ENCODE peak calls at places on chromosomes 1 and 21, in four cellular contexts. U is WTC11, D is SK-N-SH, V is HepG2. B is an unnamed sample.
A peak's percentile ranks its signal among the peaks of the same experiment; 100 is the strongest.

GRCh38 chr21:46195595-46196195 is 11.4 kb upstream of the SPATC1L start:
- DNase-seq in D (peak; percentile 28), V (no peak), U (peak; percentile 7), B (no peak)

GRCh38 chr1:184626076-184627011 is 128.3 kb downstream of the EDEM3 start:
- DNase-seq in V (no peak), D (no peak), U (no peak), B (no peak)

GRCh38 chr1:223001653-223002634 is 141.1 kb downstream of the TLR5 start:
- DNase-seq in V (no peak), D (no peak), U (no peak), B (peak; percentile 6)

GRCh38 chr1:29698033-29698432 is 461.7 kb downstream of the PTPRU start:
- DNase-seq in U (peak; percentile 70), D (peak; percentile 65), V (peak; percentile 10), B (peak; percentile 69)

GRCh38 chr1:9466780-9467755 is 72.2 kb upstream of the SLC25A33 start:
- DNase-seq in D (no peak), U (no peak), V (no peak), B (no peak)

GRCh38 chr1:227779021-227779441 is 36.4 kb upstream of the PRSS38 start:
- DNase-seq in D (no peak), V (no peak), U (peak; percentile 8), B (no peak)

GRCh38 chr1:95685091-95685490 is 451.1 kb downstream of the RWDD3 start:
- DNase-seq in D (no peak), V (no peak), U (no peak), B (no peak)

GRCh38 chr1:47906009-47906432 is 91.2 kb downstream of the TRABD2B start:
- DNase-seq in D (no peak), V (peak; percentile 75), U (no peak), B (no peak)

GRCh38 chr1:203036135-203036534 is 9.8 kb downstream of the PPFIA4 start:
- DNase-seq in D (no peak), V (no peak), U (no peak), B (no peak)

GRCh38 chr1:79708646-79709237 is 702.2 kb upstream of the ADGRL4 start:
- DNase-seq in V (no peak), U (no peak), D (no peak), B (no peak)

GRCh38 chr1:201115390-201115937 is 3.2 kb upstream of the CACNA1S start:
- DNase-seq in D (no peak), U (no peak), V (no peak), B (no peak)

GRCh38 chr1:234994411-234995295 is 134.0 kb downstream of the TOMM20 start:
- DNase-seq in U (no peak), V (no peak), D (no peak), B (no peak)

GRCh38 chr1:197675475-197676324 is 99.6 kb downstream of the DENND1B start:
- DNase-seq in D (no peak), V (no peak), U (no peak), B (no peak)

GRCh38 chr1:101219919-101220695 is 16.7 kb upstream of the S1PR1 start:
- DNase-seq in D (no peak), V (no peak), U (no peak), B (no peak)

GRCh38 chr1:96721053-96721381 is 567 bp upstream of the PTBP2 start:
- DNase-seq in V (no peak), U (no peak), D (no peak), B (no peak)

GRCh38 chr1:17984510-17985085 is 123.0 kb upstream of the IGSF21 start:
- DNase-seq in U (peak; percentile 71), V (peak; percentile 20), D (peak; percentile 49), B (peak; percentile 67)

GRCh38 chr1:107689733-107690132 is 275.2 kb downstream of the VAV3 start:
- DNase-seq in U (no peak), D (no peak), V (no peak), B (no peak)

GRCh38 chr1:212608956-212609700 is 567 bp downstream of the ATF3 start:
- DNase-seq in U (peak; percentile 78), V (peak; percentile 36), D (peak; percentile 87), B (peak; percentile 68)

GRCh38 chr1:244329591-244330317 is 122.0 kb downstream of the ADSS2 start:
- DNase-seq in D (no peak), V (no peak), U (no peak), B (no peak)

GRCh38 chr1:110743397-110743796 is 68.7 kb upstream of the KCNA3 start:
- DNase-seq in U (no peak), D (no peak), V (no peak), B (no peak)

GRCh38 chr1:14598498-14599172 is at the start of gene KAZN:
- DNase-seq in V (no peak), D (peak; percentile 72), U (peak; percentile 73), B (peak; percentile 27)

GRCh38 chr1:118984990-118985608 is 3.0 kb downstream of the TBX15 start:
- DNase-seq in U (no peak), V (no peak), D (peak; percentile 14), B (no peak)

GRCh38 chr1:31122779-31123178 is 57.3 kb upstream of the PUM1 start:
- DNase-seq in D (no peak), V (no peak), U (no peak), B (no peak)

GRCh38 chr1:95084317-95085176 is 11.8 kb upstream of the ALG14 start:
- DNase-seq in U (peak; percentile 28), D (peak; percentile 61), V (peak; percentile 80), B (peak; percentile 68)

GRCh38 chr1:101259744-101260148 is 22.9 kb downstream of the S1PR1 start:
- DNase-seq in U (no peak), D (no peak), V (no peak), B (no peak)

GRCh38 chr1:115409853-115410150 is 71.8 kb upstream of the NGF start:
- DNase-seq in V (no peak), D (no peak), U (no peak), B (no peak)

GRCh38 chr21:15669247-15669646 is 60.5 kb upstream of the USP25 start:
- DNase-seq in U (no peak), D (no peak), V (no peak), B (no peak)

GRCh38 chr1:209435654-209436566 is 147.6 kb upstream of the CAMK1G start:
- DNase-seq in U (peak; percentile 96), V (peak; percentile 33), D (peak; percentile 86), B (peak; percentile 79)

GRCh38 chr1:41108696-41109284 is 87.3 kb upstream of the SLFNL1 start:
- DNase-seq in U (no peak), D (no peak), V (no peak), B (no peak)

GRCh38 chr21:17726047-17726446 is 93.1 kb downstream of the C21orf91 start:
- DNase-seq in V (peak; percentile 10), U (no peak), D (peak; percentile 30), B (peak; percentile 12)

GRCh38 chr1:237788069-237788468 is 102.7 kb downstream of the ZP4 start:
- DNase-seq in D (no peak), U (no peak), V (no peak), B (no peak)

GRCh38 chr1:46458846-46459245 is 30.8 kb upstream of the DMBX1 start:
- DNase-seq in V (no peak), D (no peak), U (no peak), B (no peak)

GRCh38 chr21:42646836-42647235 is 6.6 kb upstream of the PDE9A start:
- DNase-seq in D (no peak), U (no peak), V (no peak), B (no peak)

GRCh38 chr1:72229893-72230292 is 52.4 kb downstream of the NEGR1 start:
- DNase-seq in U (no peak), D (no peak), V (peak; percentile 12), B (no peak)

GRCh38 chr1:8818325-8818775 is 910 bp upstream of the RERE start:
- DNase-seq in D (no peak), U (no peak), V (no peak), B (no peak)

GRCh38 chr1:207997486-207998268 is 86.8 kb upstream of the CD34 start:
- DNase-seq in V (peak; percentile 52), U (peak; percentile 75), D (peak; percentile 74), B (peak; percentile 84)

GRCh38 chr1:160768295-160768657 is 27.7 kb upstream of the LY9 start:
- DNase-seq in U (peak; percentile 71), V (peak; percentile 29), D (no peak), B (peak; percentile 19)
- TF ChIP-seq CTCF in U (peak; percentile 30), V (peak; percentile 70), D (peak; percentile 47), B (peak; percentile 77)

GRCh38 chr1:11784993-11785769 is 20.6 kb downstream of the MTHFR start:
- DNase-seq in U (peak; percentile 92), D (peak; percentile 93), V (peak; percentile 64), B (peak; percentile 89)
- TF ChIP-seq FOXJ3 in U (no peak), D (no peak), V (no peak), B (no peak)

DNA sequence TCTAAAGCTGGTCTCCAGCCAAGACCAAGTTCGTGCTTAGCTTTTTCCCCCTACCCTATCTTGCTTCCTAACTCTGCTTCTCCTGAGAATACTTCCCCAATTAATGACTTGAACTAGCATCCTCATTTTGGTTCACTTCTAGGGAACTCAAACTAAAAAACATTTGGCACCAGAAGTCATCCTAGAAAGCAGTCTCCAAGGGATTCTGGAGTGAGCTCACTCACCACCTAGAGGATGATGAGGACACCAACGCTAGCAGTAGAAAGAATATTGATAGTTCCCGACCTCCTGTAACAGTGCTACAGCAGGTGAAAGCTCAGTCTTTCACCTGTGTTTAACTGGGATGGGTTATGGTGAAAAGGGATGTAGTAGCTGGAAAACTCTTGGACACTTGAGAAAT is 4.7 kb upstream of the PSMB2 start:
- DNase-seq in V (no peak), U (no peak), D (no peak), B (no peak)
- TF ChIP-seq CTCF in V (peak; percentile 27), U (no peak), D (peak; percentile 28), B (peak; percentile 40)

DNA sequence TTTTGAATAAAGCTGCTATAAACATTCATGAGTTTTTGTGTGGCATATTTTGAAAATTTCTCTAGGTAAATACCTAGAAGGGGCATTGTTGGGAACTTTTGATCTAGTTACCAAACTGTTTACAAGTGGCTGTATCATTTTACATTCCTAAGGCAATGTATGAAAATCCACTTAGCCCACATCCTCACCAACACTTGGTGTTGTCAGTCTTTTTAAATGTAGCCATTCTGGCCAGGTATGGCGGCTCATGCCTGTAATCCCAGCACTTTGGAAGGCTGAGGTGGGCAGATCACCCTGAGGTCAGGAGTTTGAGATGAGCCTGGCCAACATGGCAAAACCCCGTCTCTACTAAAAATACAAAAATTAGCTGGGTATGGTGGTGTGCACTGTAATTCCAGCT is 5.9 kb upstream of the KCNE2 start:
- DNase-seq in U (no peak), D (no peak), V (no peak), B (no peak)
- TF ChIP-seq FOXJ3 in U (no peak), D (no peak), V (no peak), B (no peak)

GRCh38 chr1:26608895-26609294 is 79.3 kb downstream of the RPS6KA1 start:
- DNase-seq in V (no peak), D (no peak), U (no peak), B (no peak)
- TF ChIP-seq CTCF in V (no peak), D (no peak), U (no peak), B (no peak)

GRCh38 chr1:53838654-53838974 is 518 bp upstream of the NDC1 start:
- DNase-seq in V (no peak), D (no peak), U (no peak), B (no peak)
- TF ChIP-seq FOXJ3 in V (no peak), D (no peak), U (no peak), B (no peak)

GRCh38 chr21:45102391-45102932 is 28.1 kb downstream of the ADARB1 start:
- DNase-seq in V (no peak), U (no peak), D (no peak), B (no peak)
- TF ChIP-seq CTCF in V (no peak), U (no peak), D (peak; percentile 42), B (peak; percentile 16)

B was measured in K562.